ENCODE peak calls at places on chromosome 19, in nine cellular contexts. T is frontal cortex; L is pancreas; D is neural progenitor cell; F is hypothalamus; V is activated CD8-positive, alpha-beta memory T cell treated with anti-CD3 and anti-CD28 coated beads, Interleukin-2, amount 10 ng/mL, durations not matched to agents 7 days and 5 days; I is AG09309; Z is naive thymus-derived CD4-positive, alpha-beta T cell; H is COR-L47. Y is an unnamed sample.

GRCh38 chr19:1690570-1691307 is 38.3 kb upstream of the TCF3 start:
- DNase-seq in T (no peak), L (no peak), D (peak), F (no peak), V (peak), I (no peak), Z (peak), H (no peak), Y (no peak)

GRCh38 chr19:2121416-2122051 is 24.8 kb downstream of the IZUMO4 start:
- DNase-seq in T (no peak), L (no peak), D (no peak), F (no peak), V (no peak), I (no peak), Z (no peak), H (no peak), Y (no peak)

GRCh38 chr19:53892981-53893325 is 11.0 kb downstream of the PRKCG start:
- DNase-seq in T (no peak), L (no peak), D (peak), F (no peak), V (no peak), I (no peak), Z (no peak), H (no peak), Y (no peak)

GRCh38 chr19:7987084-7987768 is 18.2 kb downstream of the ELAVL1 start:
- DNase-seq in T (no peak), L (no peak), D (no peak), F (no peak), V (no peak), I (no peak), Z (no peak), H (no peak), Y (no peak)

GRCh38 chr19:38917921-38918491 is 6.0 kb upstream of the CCER2 start:
- DNase-seq in T (no peak), L (no peak), D (peak), F (no peak), V (no peak), I (no peak), Z (no peak), H (no peak), Y (peak)

GRCh38 chr19:54325194-54325621 is 12.2 kb upstream of the LILRA5 start:
- DNase-seq in T (no peak), L (no peak), D (peak), F (no peak), V (peak), I (no peak), Z (peak), H (no peak), Y (peak)

GRCh38 chr19:33193864-33194362 is at the start of gene LRP3:
- DNase-seq in T (peak), L (peak), D (peak), F (peak), V (no peak), I (no peak), Z (no peak), H (peak), Y (no peak)

GRCh38 chr19:41531438-41532311 is 44.3 kb upstream of the CEACAM21 start:
- DNase-seq in T (peak), L (peak), D (no peak), F (no peak), V (peak), I (no peak), Z (peak), H (no peak), Y (peak)

GRCh38 chr19:39246951-39247669 is 1.5 kb downstream of the IFNL4 start:
- DNase-seq in T (no peak), L (no peak), D (peak), F (peak), V (peak), I (no peak), Z (peak), H (no peak), Y (no peak)

GRCh38 chr19:13881231-13881691 is 4.3 kb downstream of the NANOS3 start:
- DNase-seq in T (no peak), L (no peak), D (peak), F (no peak), V (peak), I (no peak), Z (no peak), H (no peak), Y (peak)

GRCh38 chr19:38388310-38389100 is at the start of gene SPRED3:
- DNase-seq in T (peak), L (peak), D (peak), F (peak), V (no peak), I (no peak), Z (no peak), H (peak), Y (peak)

GRCh38 chr19:14479985-14480694 is 5.0 kb upstream of the PTGER1 start:
- DNase-seq in T (no peak), L (no peak), D (peak), F (no peak), V (peak), I (no peak), Z (peak), H (peak), Y (no peak)

GRCh38 chr19:11843741-11844140 is 4.8 kb upstream of the ZNF439 start:
- DNase-seq in T (no peak), L (no peak), D (no peak), F (no peak), V (no peak), I (no peak), Z (no peak), H (no peak), Y (no peak)

GRCh38 chr19:43841990-43842389 is 14.9 kb downstream of the ZNF283 start:
- DNase-seq in T (no peak), L (no peak), D (no peak), F (no peak), V (no peak), I (no peak), Z (no peak), H (no peak), Y (no peak)

GRCh38 chr19:34976611-34977010 is 12.6 kb upstream of the ZNF792 start:
- DNase-seq in T (no peak), L (no peak), D (no peak), F (no peak), V (no peak), I (no peak), Z (no peak), H (no peak), Y (no peak)

GRCh38 chr19:40519352-40520322 is 52.8 kb downstream of the SPTBN4 start:
- DNase-seq in T (no peak), L (no peak), D (peak), F (no peak), V (no peak), I (no peak), Z (no peak), H (no peak), Y (peak)

GRCh38 chr19:42226886-42227285 is 6.8 kb downstream of the ZNF526 start:
- DNase-seq in T (no peak), L (no peak), D (no peak), F (no peak), V (no peak), I (no peak), Z (no peak), H (no peak), Y (no peak)

GRCh38 chr19:2050349-2050990 is 574 bp downstream of the MKNK2 start:
- DNase-seq in T (no peak), L (peak), D (peak), F (no peak), V (no peak), I (no peak), Z (no peak), H (no peak), Y (no peak)

GRCh38 chr19:43574424-43575155 is 737 bp downstream of the XRCC1 start:
- DNase-seq in T (no peak), L (no peak), D (peak), F (peak), V (no peak), I (no peak), Z (no peak), H (no peak), Y (peak)

GRCh38 chr19:39832341-39833083 is 1.4 kb downstream of the DYRK1B start:
- DNase-seq in T (peak), L (no peak), D (no peak), F (no peak), V (no peak), I (no peak), Z (no peak), H (no peak), Y (peak)

GRCh38 chr19:11560404-11560988 is 1.5 kb upstream of the ELOF1 start:
- DNase-seq in T (no peak), L (peak), D (peak), F (no peak), V (peak), I (peak), Z (peak), H (peak), Y (peak)

GRCh38 chr19:6232567-6232966 is 47.2 kb downstream of the MLLT1 start:
- DNase-seq in T (no peak), L (peak), D (no peak), F (no peak), V (no peak), I (peak), Z (no peak), H (no peak), Y (peak)

GRCh38 chr19:1468274-1469199 is 10.5 kb downstream of the C19orf25 start:
- DNase-seq in T (no peak), L (no peak), D (peak), F (no peak), V (no peak), I (no peak), Z (no peak), H (no peak), Y (peak)

GRCh38 chr19:50722248-50723013 is 733 bp upstream of the CLEC11A start:
- DNase-seq in T (peak), L (no peak), D (no peak), F (no peak), V (no peak), I (no peak), Z (no peak), H (no peak), Y (no peak)